ENCODE peak calls at places on chromosomes 3 and 15, in four cellular contexts. W is spleen, O is BJ, Z is CD14-positive monocyte. H is an unnamed sample.

GRCh38 chr15:40877691-40878090 is 3.7 kb upstream of the RHOV start:
- DNase-seq in Z (no peak), W (no peak), O (no peak), H (no peak)

GRCh38 chr3:147472846-147473245 is 63.7 kb downstream of the ZIC1 start:
- DNase-seq in Z (no peak), O (no peak), W (no peak), H (no peak)

GRCh38 chr3:169390741-169391300 is 272.7 kb downstream of the MECOM start:
- DNase-seq in Z (no peak), O (no peak), W (no peak), H (no peak)

GRCh38 chr15:94671845-94672524 is 440.6 kb downstream of the MCTP2 start:
- DNase-seq in O (no peak), W (no peak), Z (no peak), H (no peak)

GRCh38 chr3:4963669-4964589 is 15.3 kb upstream of the BHLHE40 start:
- DNase-seq in Z (no peak), O (no peak), W (no peak), H (no peak)

GRCh38 chr3:64345351-64345750 is 120.1 kb upstream of the PRICKLE2 start:
- DNase-seq in W (no peak), Z (no peak), O (no peak), H (no peak)

GRCh38 chr3:142779591-142779990 is 55.8 kb downstream of the TRPC1 start:
- DNase-seq in Z (no peak), W (no peak), O (no peak), H (no peak)

GRCh38 chr15:83673385-83673784 is 19.5 kb downstream of the ADAMTSL3 start:
- DNase-seq in W (no peak), O (no peak), Z (no peak), H (no peak)

GRCh38 chr3:71694358-71694999 is 30.7 kb downstream of the EIF4E3 start:
- DNase-seq in O (no peak), W (no peak), Z (no peak), H (no peak)

GRCh38 chr3:38117748-38118420 is 19.0 kb downstream of the ACAA1 start:
- DNase-seq in W (peak), O (no peak), Z (peak), H (peak)

GRCh38 chr15:51403072-51403878 is 61.8 kb downstream of the GLDN start:
- DNase-seq in O (no peak), W (no peak), Z (no peak), H (no peak)

GRCh38 chr3:128354788-128355548 is 111.7 kb downstream of the DNAJB8 start:
- DNase-seq in Z (peak), O (no peak), W (peak), H (peak)

GRCh38 chr3:198071602-198072285 is 111.7 kb downstream of the LMLN start:
- DNase-seq in W (no peak), Z (no peak), O (no peak), H (no peak)

GRCh38 chr3:127671523-127672428 is 976 bp upstream of the ABTB1 start:
- DNase-seq in O (no peak), W (peak), Z (no peak), H (peak)

GRCh38 chr3:143455480-143455879 is 335.9 kb downstream of the CHST2 start:
- DNase-seq in O (no peak), W (no peak), Z (no peak), H (no peak)

GRCh38 chr3:97793415-97794019 is 28.3 kb upstream of the CRYBG3 start:
- DNase-seq in O (peak), W (no peak), Z (no peak), H (no peak)

GRCh38 chr15:51172190-51172589 is 77.5 kb upstream of the TNFAIP8L3 start:
- DNase-seq in W (no peak), O (no peak), Z (no peak), H (no peak)

GRCh38 chr3:11529281-11529680 is 114.4 kb downstream of the VGLL4 start:
- DNase-seq in O (no peak), W (no peak), Z (no peak), H (no peak)

GRCh38 chr15:67109141-67110034 is 44.0 kb downstream of the SMAD3 start:
- DNase-seq in O (peak), Z (peak), W (peak), H (peak)

GRCh38 chr3:10602769-10603768 is 97.7 kb upstream of the ATP2B2 start:
- DNase-seq in W (peak), O (no peak), Z (no peak), H (no peak)

GRCh38 chr15:79179108-79179561 is 88.6 kb upstream of the RASGRF1 start:
- DNase-seq in O (no peak), Z (no peak), W (no peak), H (no peak)

GRCh38 chr3:112649478-112649735 is 8.5 kb upstream of the CCDC80 start:
- DNase-seq in W (no peak), Z (no peak), O (peak), H (no peak)